ENCODE peak calls at places on chromosomes 6 and 20, in six cellular contexts. C, L, X, S, A and Y are unnamed samples.

GRCh38 chr6:90720404-90720803 is 133.5 kb upstream of the MAP3K7 start:
- DNase-seq in X (no peak), S (no peak), L (no peak), C (no peak), A (no peak), Y (no peak)

GRCh38 chr6:125787791-125788190 is 3.0 kb upstream of the NCOA7 start:
- DNase-seq in L (peak; percentile 43), X (no peak), C (no peak), S (no peak), A (no peak), Y (no peak)

GRCh38 chr20:21090738-21091120 is 15.4 kb downstream of the LINC00237 start:
- DNase-seq in X (no peak), C (no peak), L (peak; percentile 24), S (no peak), A (no peak), Y (no peak)

GRCh38 chr20:41149679-41150131 is 12.4 kb downstream of the PLCG1 start:
- DNase-seq in X (no peak), S (peak; percentile 64), L (no peak), A (no peak), C (no peak), Y (no peak)

GRCh38 chr6:52020961-52021570 is 66.3 kb downstream of the PKHD1 start:
- DNase-seq in X (no peak), L (peak; percentile 53), C (no peak), S (peak; percentile 7), A (no peak), Y (no peak)

GRCh38 chr6:134295953-134296553 is 21.9 kb downstream of the SGK1 start:
- DNase-seq in S (peak; percentile 51), X (no peak), C (no peak), A (peak; percentile 65), L (peak; percentile 10), Y (no peak)

GRCh38 chr6:31575952-31576684 is 753 bp downstream of the TNF start:
- DNase-seq in A (no peak), C (no peak), S (no peak), X (no peak), L (peak; percentile 66), Y (no peak)

GRCh38 chr20:4084096-4084495 is 68.7 kb upstream of the RNF24 start:
- DNase-seq in X (no peak), L (no peak), S (no peak), C (no peak), A (no peak), Y (no peak)

GRCh38 chr6:92180090-92180489 is 1239.3 kb downstream of the EPHA7 start:
- DNase-seq in S (no peak), C (no peak), A (no peak), X (no peak), L (no peak), Y (no peak)

GRCh38 chr6:12414096-12414675 is 124.0 kb downstream of the EDN1 start:
- DNase-seq in X (no peak), L (no peak), S (no peak), A (no peak), C (no peak), Y (no peak)

GRCh38 chr6:30150671-30151395 is 10.2 kb downstream of the TRIM10 start:
- DNase-seq in C (no peak), S (no peak), X (no peak), A (no peak), L (no peak), Y (no peak)

GRCh38 chr20:20594171-20594530 is 118.3 kb downstream of the RALGAPA2 start:
- DNase-seq in C (no peak), L (peak; percentile 38), X (no peak), A (no peak), S (peak; percentile 26), Y (no peak)

GRCh38 chr20:57589123-57589727 is 28.3 kb downstream of the PCK1 start:
- DNase-seq in A (no peak), X (no peak), S (no peak), C (no peak), L (no peak), Y (peak; percentile 73)

GRCh38 chr20:12970372-12970821 is 38.4 kb upstream of the SPTLC3 start:
- DNase-seq in L (peak; percentile 11), X (no peak), C (no peak), A (no peak), S (peak; percentile 53), Y (no peak)

GRCh38 chr6:43060034-43060754 is 763 bp downstream of the KLC4 start:
- DNase-seq in A (no peak), S (peak; percentile 44), L (no peak), X (no peak), C (peak; percentile 96), Y (no peak)

GRCh38 chr6:170112583-170112860 is 178.4 kb downstream of the DLL1 start:
- DNase-seq in L (no peak), C (no peak), X (no peak), S (no peak), A (peak; percentile 5), Y (no peak)

GRCh38 chr6:154689654-154690053 is 43.6 kb upstream of the SCAF8 start:
- DNase-seq in C (no peak), S (no peak), A (no peak), L (no peak), X (no peak), Y (no peak)

GRCh38 chr6:159113223-159113622 is 56.0 kb upstream of the FNDC1 start:
- DNase-seq in A (no peak), X (no peak), L (no peak), C (no peak), S (no peak), Y (no peak)

GRCh38 chr6:157380458-157380778 is 572 bp upstream of the ZDHHC14 start:
- DNase-seq in C (no peak), L (peak; percentile 29), X (no peak), A (no peak), S (no peak), Y (no peak)

GRCh38 chr6:30450908-30451818 is 38.1 kb upstream of the HLA-E start:
- DNase-seq in X (peak; percentile 37), L (no peak), C (no peak), S (no peak), A (peak; percentile 57), Y (no peak)

GRCh38 chr6:104788400-104788799 is 71.3 kb downstream of the HACE1 start:
- DNase-seq in L (no peak), X (no peak), S (no peak), A (no peak), C (no peak), Y (no peak)

GRCh38 chr6:66478705-66479104 is 771.7 kb upstream of the EYS start:
- DNase-seq in L (no peak), S (no peak), X (no peak), C (no peak), A (no peak), Y (no peak)

GRCh38 chr20:9075264-9076095 is 6.6 kb downstream of the PLCB4 start:
- DNase-seq in X (no peak), S (no peak), A (no peak), C (no peak), L (no peak), Y (no peak)

GRCh38 chr6:127812985-127813681 is 87.7 kb downstream of the THEMIS start:
- DNase-seq in L (no peak), X (no peak), S (no peak), A (no peak), C (no peak), Y (no peak)

GRCh38 chr6:12401200-12401599 is 111.0 kb downstream of the EDN1 start:
- DNase-seq in X (no peak), L (no peak), A (no peak), C (no peak), S (no peak), Y (no peak)

GRCh38 chr6:13624871-13625288 is 9.7 kb downstream of the NOL7 start:
- DNase-seq in C (no peak), S (peak; percentile 24), X (peak; percentile 2), L (peak; percentile 67), A (no peak), Y (no peak)

GRCh38 chr6:6210994-6211393 is 109.5 kb downstream of the F13A1 start:
- DNase-seq in X (no peak), A (no peak), C (no peak), L (no peak), S (no peak), Y (no peak)

GRCh38 chr6:142318714-142319113 is 16.9 kb downstream of the ADGRG6 start:
- DNase-seq in C (no peak), L (no peak), S (no peak), A (no peak), X (no peak), Y (no peak)

GRCh38 chr6:32432050-32432450 is 7.6 kb upstream of the HLA-DRA start:
- DNase-seq in C (no peak), A (no peak), S (peak; percentile 30), L (peak; percentile 75), X (no peak), Y (no peak)

GRCh38 chr20:37316775-37317170 is 27.3 kb downstream of the MANBAL start:
- DNase-seq in X (no peak), C (no peak), L (no peak), S (no peak), A (no peak), Y (peak; percentile 61)

GRCh38 chr20:37314617-37315292 is 25.3 kb downstream of the MANBAL start:
- DNase-seq in C (no peak), A (peak; percentile 61), X (no peak), S (no peak), L (no peak), Y (peak; percentile 74)

GRCh38 chr20:37314099-37314498 is 24.6 kb downstream of the MANBAL start:
- DNase-seq in S (no peak), L (no peak), A (no peak), C (no peak), X (no peak), Y (peak; percentile 84)

GRCh38 chr20:37316116-37316774 is 26.8 kb downstream of the MANBAL start:
- DNase-seq in C (no peak), A (no peak), S (no peak), L (peak; percentile 76), X (no peak), Y (peak; percentile 73)

GRCh38 chr20:37315293-37316110 is 26.0 kb downstream of the MANBAL start:
- DNase-seq in A (peak; percentile 82), X (no peak), L (peak; percentile 77), S (no peak), C (no peak), Y (peak; percentile 73)
- H3K27ac ChIP-seq in A (peak overlapping the region; percentile 92), X (no peak overlapping the region), L (peak overlapping the region; percentile 81), S (peak overlapping the region; percentile 51), C (peak overlapping the region; percentile 28), Y (peak overlapping the region; percentile 22)

GRCh38 chr6:20554817-20555216 is 20.6 kb downstream of the CDKAL1 start:
- DNase-seq in S (no peak), C (no peak), X (no peak), L (no peak), A (no peak), Y (no peak)
- H3K27ac ChIP-seq in S (no peak overlapping the region), C (no peak overlapping the region), X (no peak overlapping the region), L (no peak overlapping the region), A (no peak overlapping the region), Y (no peak overlapping the region)

GRCh38 chr6:3809515-3809891 is 39.7 kb upstream of the FAM50B start:
- DNase-seq in L (no peak), A (no peak), X (no peak), S (no peak), C (no peak), Y (no peak)
- H3K27ac ChIP-seq in L (no peak overlapping the region), A (peak overlapping the region; percentile 81), X (no peak overlapping the region), S (peak overlapping the region; percentile 98), C (no peak overlapping the region), Y (peak overlapping the region; percentile 97)

GRCh38 chr20:62378215-62378614 is 8.7 kb upstream of the RPS21 start:
- DNase-seq in A (no peak), L (no peak), S (peak; percentile 90), C (no peak), X (no peak), Y (no peak)
- H3K27ac ChIP-seq in A (peak overlapping the region; percentile 76), L (no peak overlapping the region), S (peak overlapping the region; percentile 100), C (no peak overlapping the region), X (no peak overlapping the region), Y (peak overlapping the region; percentile 95)